ENCODE peak calls at places on chromosomes 16 and 17, in eight cellular contexts. One of them, this sample, is unnamed.

GRCh38 chr16:5575846-5576245 is 478.3 kb upstream of the EEF2KMT start:
- DNase-seq in BE2C: no peak
- DNase-seq in mucosa of gallbladder: no peak
- DNase-seq in NCI-H1417 treated with DMSO at 0.1 percent for 48 hours: no peak
- DNase-seq in AG09319: no peak
- DNase-seq in NCI-H1092: no peak
- DNase-seq in AG08396: no peak
- DNase-seq in activated CD4-positive, alpha-beta T cell treated with anti-CD3 and anti-CD28 coated beads, Interleukin-2, amount 50 U/mL, for 4 hours: no peak
- DNase-seq in this sample: no peak

GRCh38 chr16:3026609-3027487 is 3.0 kb downstream of the THOC6 start:
- DNase-seq in mucosa of gallbladder: no peak
- DNase-seq in NCI-H1092: no peak
- DNase-seq in BE2C: no peak
- DNase-seq in activated CD4-positive, alpha-beta T cell treated with anti-CD3 and anti-CD28 coated beads, Interleukin-2, amount 50 U/mL, for 4 hours: no peak
- DNase-seq in AG09319: no peak
- DNase-seq in NCI-H1417 treated with DMSO at 0.1 percent for 48 hours: no peak
- DNase-seq in AG08396: no peak
- DNase-seq in this sample: no peak

GRCh38 chr17:77288115-77288619 is 147.4 kb downstream of the SEC14L1 start:
- DNase-seq in NCI-H1417 treated with DMSO at 0.1 percent for 48 hours: no peak
- DNase-seq in NCI-H1092: no peak
- DNase-seq in AG08396: no peak
- DNase-seq in activated CD4-positive, alpha-beta T cell treated with anti-CD3 and anti-CD28 coated beads, Interleukin-2, amount 50 U/mL, for 4 hours: no peak
- DNase-seq in mucosa of gallbladder: no peak
- DNase-seq in BE2C: no peak
- DNase-seq in AG09319: no peak
- DNase-seq in this sample: no peak

GRCh38 chr16:57609541-57610401 is 18.7 kb upstream of the ADGRG1 start:
- DNase-seq in NCI-H1417 treated with DMSO at 0.1 percent for 48 hours: no peak
- DNase-seq in mucosa of gallbladder: peak
- DNase-seq in activated CD4-positive, alpha-beta T cell treated with anti-CD3 and anti-CD28 coated beads, Interleukin-2, amount 50 U/mL, for 4 hours: peak
- DNase-seq in AG08396: no peak
- DNase-seq in AG09319: no peak
- DNase-seq in NCI-H1092: peak
- DNase-seq in BE2C: no peak
- DNase-seq in this sample: peak

GRCh38 chr17:31660684-31661083 is 198.4 kb downstream of the COPRS start:
- DNase-seq in activated CD4-positive, alpha-beta T cell treated with anti-CD3 and anti-CD28 coated beads, Interleukin-2, amount 50 U/mL, for 4 hours: no peak
- DNase-seq in AG09319: no peak
- DNase-seq in AG08396: no peak
- DNase-seq in NCI-H1417 treated with DMSO at 0.1 percent for 48 hours: no peak
- DNase-seq in BE2C: no peak
- DNase-seq in NCI-H1092: no peak
- DNase-seq in mucosa of gallbladder: no peak
- DNase-seq in this sample: no peak

GRCh38 chr16:73781297-73781696 is 515.3 kb upstream of the PSMD7 start:
- DNase-seq in activated CD4-positive, alpha-beta T cell treated with anti-CD3 and anti-CD28 coated beads, Interleukin-2, amount 50 U/mL, for 4 hours: no peak
- DNase-seq in NCI-H1417 treated with DMSO at 0.1 percent for 48 hours: no peak
- DNase-seq in AG08396: no peak
- DNase-seq in NCI-H1092: no peak
- DNase-seq in AG09319: no peak
- DNase-seq in BE2C: no peak
- DNase-seq in mucosa of gallbladder: no peak
- DNase-seq in this sample: no peak

GRCh38 chr17:60390223-60390622 is 1.7 kb downstream of the USP32 start:
- DNase-seq in AG08396: peak
- DNase-seq in AG09319: no peak
- DNase-seq in activated CD4-positive, alpha-beta T cell treated with anti-CD3 and anti-CD28 coated beads, Interleukin-2, amount 50 U/mL, for 4 hours: no peak
- DNase-seq in BE2C: no peak
- DNase-seq in NCI-H1092: no peak
- DNase-seq in NCI-H1417 treated with DMSO at 0.1 percent for 48 hours: no peak
- DNase-seq in mucosa of gallbladder: no peak
- DNase-seq in this sample: no peak

GRCh38 chr16:12178251-12178990 is 201.9 kb downstream of the SNX29 start:
- DNase-seq in mucosa of gallbladder: peak
- DNase-seq in NCI-H1092: no peak
- DNase-seq in AG08396: peak
- DNase-seq in BE2C: no peak
- DNase-seq in NCI-H1417 treated with DMSO at 0.1 percent for 48 hours: no peak
- DNase-seq in activated CD4-positive, alpha-beta T cell treated with anti-CD3 and anti-CD28 coated beads, Interleukin-2, amount 50 U/mL, for 4 hours: no peak
- DNase-seq in AG09319: peak
- DNase-seq in this sample: no peak

GRCh38 chr17:82751171-82751570 is 694 bp upstream of the TBCD start:
- DNase-seq in NCI-H1417 treated with DMSO at 0.1 percent for 48 hours: no peak
- DNase-seq in NCI-H1092: no peak
- DNase-seq in mucosa of gallbladder: no peak
- DNase-seq in AG09319: no peak
- DNase-seq in AG08396: no peak
- DNase-seq in BE2C: no peak
- DNase-seq in activated CD4-positive, alpha-beta T cell treated with anti-CD3 and anti-CD28 coated beads, Interleukin-2, amount 50 U/mL, for 4 hours: peak
- DNase-seq in this sample: no peak

GRCh38 chr17:42526031-42526444 is 10.0 kb upstream of the NAGLU start:
- DNase-seq in BE2C: no peak
- DNase-seq in activated CD4-positive, alpha-beta T cell treated with anti-CD3 and anti-CD28 coated beads, Interleukin-2, amount 50 U/mL, for 4 hours: no peak
- DNase-seq in AG09319: no peak
- DNase-seq in NCI-H1092: no peak
- DNase-seq in AG08396: no peak
- DNase-seq in mucosa of gallbladder: no peak
- DNase-seq in NCI-H1417 treated with DMSO at 0.1 percent for 48 hours: no peak
- DNase-seq in this sample: no peak

This sample was measured in DND-41.